ENCODE peak calls at places on chromosome 14, in ten cellular contexts. G, S, F, L, D, H, I, X, Q and Y are unnamed samples.

GRCh38 chr14:104360522-104360921 is 219.0 kb upstream of the C14orf180 start:
- DNase-seq in G (no peak), F (no peak), D (peak), L (peak), I (peak), H (no peak), S (no peak), Q (no peak), X (no peak), Y (no peak)

GRCh38 chr14:57879516-57879915 is 13.6 kb upstream of the SLC35F4 start:
- DNase-seq in S (no peak), L (no peak), Q (no peak), I (no peak), G (no peak), X (no peak), H (no peak), F (no peak), D (no peak), Y (no peak)

GRCh38 chr14:57982802-57983201 is 116.9 kb upstream of the SLC35F4 start:
- DNase-seq in I (peak), S (no peak), F (no peak), G (no peak), Q (no peak), H (no peak), X (no peak), D (no peak), L (no peak), Y (no peak)

GRCh38 chr14:55926007-55926406 is 192.2 kb upstream of the PELI2 start:
- DNase-seq in L (no peak), I (no peak), D (peak), G (no peak), F (no peak), S (no peak), Q (no peak), H (peak), X (no peak), Y (no peak)

GRCh38 chr14:36161781-36162180 is 14.7 kb downstream of the PTCSC3 start:
- DNase-seq in L (no peak), X (no peak), H (no peak), D (no peak), Q (no peak), S (no peak), G (no peak), F (no peak), I (no peak), Y (no peak)

GRCh38 chr14:45492876-45493275 is 239.9 kb upstream of the MIS18BP1 start:
- DNase-seq in D (no peak), H (no peak), F (no peak), X (no peak), G (no peak), L (no peak), S (no peak), I (no peak), Q (no peak), Y (no peak)

GRCh38 chr14:55599250-55599879 is 19.4 kb downstream of the KTN1 start:
- DNase-seq in L (no peak), D (peak), F (no peak), H (peak), Q (no peak), S (peak), I (no peak), G (peak), X (no peak), Y (peak)

GRCh38 chr14:47277703-47278102 is 397.7 kb downstream of the MDGA2 start:
- DNase-seq in G (no peak), F (no peak), I (no peak), L (no peak), X (peak), D (no peak), Q (no peak), S (no peak), H (no peak), Y (peak)

GRCh38 chr14:76772300-76773187 is 11.3 kb downstream of the VASH1 start:
- DNase-seq in I (peak), L (no peak), X (peak), D (no peak), H (no peak), F (no peak), Q (no peak), S (peak), G (no peak), Y (no peak)

GRCh38 chr14:32683679-32684078 is 255.0 kb upstream of the NPAS3 start:
- DNase-seq in H (no peak), G (no peak), F (no peak), X (no peak), S (no peak), L (no peak), Q (no peak), I (no peak), D (no peak), Y (no peak)

GRCh38 chr14:51094901-51095853 is at the start of gene TRIM9:
- DNase-seq in L (peak), G (peak), Q (peak), H (peak), F (peak), D (peak), S (peak), I (peak), X (peak), Y (peak)
- TF ChIP-seq POLR2A in L (no peak), G (no peak), Q (peak), H (no peak), F (peak), D (no peak), S (no peak), I (peak), X (no peak), Y (no peak)

DNA sequence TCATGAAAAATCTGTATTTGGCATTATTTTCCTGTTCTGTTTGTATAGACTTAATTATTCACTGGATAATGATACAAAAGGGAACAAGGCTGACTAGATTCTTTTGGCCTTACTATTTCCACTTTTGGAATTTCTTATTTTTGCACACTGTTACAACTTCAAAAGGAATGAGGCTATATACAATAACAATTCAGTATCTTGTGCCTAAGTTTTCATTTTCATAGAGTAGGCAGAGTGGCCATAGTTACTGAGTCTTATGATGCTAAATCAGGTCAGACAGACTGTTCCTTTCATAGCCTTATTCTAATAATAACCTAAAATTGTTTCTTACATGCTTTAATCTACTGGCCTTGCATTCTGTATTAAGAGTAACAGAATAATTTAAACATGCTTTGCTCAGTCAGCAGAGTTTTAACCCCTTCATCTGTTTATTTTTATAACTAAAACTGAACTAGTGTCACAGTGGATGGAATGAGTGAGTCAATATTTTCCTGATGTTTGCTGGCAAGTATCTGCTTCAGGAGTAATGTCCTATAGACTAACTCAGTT is 10.5 kb downstream of the TTC8 start:
- DNase-seq in D (no peak), Q (no peak), H (no peak), L (no peak), I (no peak), X (peak), S (no peak), F (no peak), G (no peak), Y (no peak)
- TF ChIP-seq POLR2A in D (no peak), Q (no peak), H (no peak), L (no peak), I (no peak), X (no peak), S (no peak), F (no peak), G (no peak), Y (no peak)

GRCh38 chr14:96216627-96217026 is 12.0 kb downstream of the BDKRB2 start:
- DNase-seq in H (no peak), G (no peak), S (no peak), X (no peak), D (no peak), Q (no peak), L (no peak), I (no peak), F (no peak), Y (no peak)
- TF ChIP-seq POLR2A in H (no peak), G (no peak), S (no peak), X (no peak), D (no peak), Q (no peak), L (no peak), I (no peak), F (no peak), Y (no peak)

DNA sequence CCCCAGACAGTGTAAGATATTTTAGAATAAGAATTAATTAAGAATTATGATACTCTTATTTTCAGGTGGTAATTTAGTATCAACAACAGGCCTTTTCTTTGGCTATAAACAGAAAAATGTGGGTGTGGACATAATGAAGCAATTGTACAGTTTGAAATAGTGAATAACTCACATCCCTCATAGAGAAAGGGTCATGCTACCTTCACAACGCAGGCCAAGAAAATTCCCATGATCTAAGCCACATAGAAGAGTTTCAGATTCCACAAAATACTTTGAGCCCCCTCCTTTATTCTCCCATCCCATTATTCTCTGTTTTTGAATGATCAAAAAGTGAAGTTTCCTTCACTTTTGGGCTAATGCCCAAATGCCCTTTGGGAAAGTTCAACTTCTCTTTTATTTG is 23.5 kb upstream of the DHRS7 start:
- DNase-seq in S (no peak), Q (no peak), G (no peak), H (no peak), I (no peak), D (no peak), L (no peak), F (no peak), X (no peak), Y (no peak)
- TF ChIP-seq POLR2A in S (no peak), Q (no peak), G (no peak), H (no peak), I (no peak), D (no peak), L (no peak), F (no peak), X (no peak), Y (no peak)

DNA sequence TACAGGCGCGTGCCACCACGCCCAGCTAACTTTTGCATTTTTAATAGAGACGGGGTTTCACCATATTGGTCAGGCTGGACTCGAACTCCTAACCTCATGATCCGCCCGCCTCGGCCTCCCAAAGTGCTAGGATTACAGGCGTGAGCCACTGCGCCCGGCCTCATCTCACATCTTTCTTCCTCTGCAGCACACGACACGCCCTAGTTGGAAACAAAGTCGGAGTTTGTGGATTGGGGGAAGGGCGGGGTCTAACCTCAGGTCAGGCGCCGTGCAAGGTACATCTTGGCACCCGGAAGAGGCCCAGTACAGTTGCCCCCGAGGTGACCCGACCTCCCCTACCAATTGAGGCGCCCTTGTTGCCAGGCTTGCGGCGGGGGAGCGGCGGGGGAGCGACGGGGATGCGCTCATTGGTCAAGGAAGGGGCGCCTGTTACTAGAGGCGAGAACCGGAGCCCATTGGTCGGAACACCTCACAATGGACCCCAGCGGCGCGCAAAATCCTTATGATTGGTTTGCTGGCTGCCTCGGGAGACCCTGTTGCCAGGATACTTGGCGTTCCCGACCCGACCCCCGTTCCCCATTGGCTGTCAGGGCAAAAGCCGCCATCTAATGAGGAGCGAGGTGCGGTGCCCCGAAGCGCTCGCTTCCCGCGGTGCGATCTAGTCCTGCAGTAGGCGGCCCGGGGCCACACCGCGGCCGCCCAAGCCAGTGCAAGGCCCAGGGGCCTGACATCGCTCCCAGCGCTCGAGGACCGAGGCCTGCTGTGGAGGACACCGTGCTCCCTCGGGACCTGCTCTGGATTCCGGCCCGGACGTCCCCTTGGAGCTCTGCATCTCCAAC is at the start of gene REC8:
- DNase-seq in I (peak), G (no peak), Q (no peak), H (no peak), F (peak), D (peak), L (peak), S (peak), X (peak), Y (peak)
- TF ChIP-seq POLR2A in I (no peak), G (no peak), Q (no peak), H (no peak), F (no peak), D (no peak), L (no peak), S (no peak), X (no peak), Y (peak)

GRCh38 chr14:69050235-69051184 is 71.4 kb upstream of the ACTN1 start:
- DNase-seq in I (no peak), F (no peak), Q (no peak), X (peak), L (no peak), S (no peak), G (no peak), D (no peak), H (no peak), Y (no peak)
- TF ChIP-seq POLR2A in I (no peak), F (no peak), Q (no peak), X (no peak), L (no peak), S (no peak), G (no peak), D (no peak), H (no peak), Y (no peak)